ENCODE peak calls at places on chromosome 12, in four cellular contexts. Q is cardiac fibroblast, I is RWPE1, A is choroid plexus epithelial cell. F is an unnamed sample.

GRCh38 chr12:128818065-128819022 is 5.4 kb downstream of the SLC15A4 start:
- DNase-seq in I (peak), A (peak), Q (peak), F (peak)

GRCh38 chr12:71128191-71128590 is 29.6 kb downstream of the TSPAN8 start:
- DNase-seq in A (peak), Q (peak), I (no peak), F (peak)

GRCh38 chr12:77615331-77615730 is 215.4 kb upstream of the NAV3 start:
- DNase-seq in A (peak), Q (peak), I (no peak), F (peak)

GRCh38 chr12:115208098-115208497 is 524.1 kb upstream of the TBX3 start:
- DNase-seq in I (no peak), Q (no peak), A (no peak), F (no peak)

GRCh38 chr12:92139634-92140555 is 5.8 kb downstream of the BTG1 start:
- DNase-seq in I (no peak), Q (peak), A (no peak), F (peak)

GRCh38 chr12:113285679-113286645 is 48.9 kb downstream of the SLC8B1 start:
- DNase-seq in Q (no peak), A (no peak), I (no peak), F (no peak)

GRCh38 chr12:68498736-68499135 is 112.0 kb upstream of the RAP1B start:
- DNase-seq in A (no peak), I (no peak), Q (no peak), F (no peak)

GRCh38 chr12:109900752-109901580 is 892 bp downstream of the TCHP start:
- DNase-seq in A (peak), I (peak), Q (peak), F (no peak)

GRCh38 chr12:43290836-43291235 is 261.2 kb downstream of the ADAMTS20 start:
- DNase-seq in A (no peak), I (no peak), Q (peak), F (no peak)

GRCh38 chr12:21656931-21657335 is 709 bp downstream of the LDHB start:
- DNase-seq in A (peak), Q (peak), I (peak), F (peak)

GRCh38 chr12:88530868-88531267 is 49.4 kb downstream of the KITLG start:
- DNase-seq in A (no peak), Q (no peak), I (no peak), F (peak)

GRCh38 chr12:72267974-72268373 is 4.2 kb upstream of the TRHDE start:
- DNase-seq in Q (no peak), A (peak), I (no peak), F (no peak)

GRCh38 chr12:87760943-87761342 is 268.3 kb downstream of the C12orf50 start:
- DNase-seq in Q (no peak), A (no peak), I (no peak), F (no peak)

GRCh38 chr12:99261256-99261655 is 386.3 kb upstream of the GARIN6 start:
- DNase-seq in I (no peak), A (no peak), Q (no peak), F (no peak)

GRCh38 chr12:92608418-92609091 is 94.2 kb upstream of the PLEKHG7 start:
- DNase-seq in A (peak), I (peak), Q (peak), F (peak)

GRCh38 chr12:76883826-76884225 is 5.0 kb upstream of the CSRP2 start:
- DNase-seq in A (peak), Q (peak), I (no peak), F (no peak)

GRCh38 chr12:32671930-32672785 is 6.9 kb upstream of the DNM1L start:
- DNase-seq in A (peak), I (peak), Q (peak), F (peak)

GRCh38 chr12:3047961-3048360 is 29.2 kb upstream of the TSPAN9 start:
- DNase-seq in I (no peak), Q (no peak), A (no peak), F (no peak)

GRCh38 chr12:120886194-120887018 is 17.8 kb downstream of the SPPL3 start:
- DNase-seq in A (no peak), I (no peak), Q (no peak), F (no peak)

GRCh38 chr12:119050663-119051062 is 69.3 kb downstream of the SRRM4 start:
- DNase-seq in I (no peak), Q (no peak), A (no peak), F (no peak)

GRCh38 chr12:39036060-39036459 is 130.7 kb upstream of the CPNE8 start:
- DNase-seq in Q (no peak), A (no peak), I (no peak), F (no peak)

GRCh38 chr12:54439521-54440255 is 20.6 kb upstream of the ITGA5 start:
- DNase-seq in Q (peak), A (peak), I (peak), F (peak)

GRCh38 chr12:99257672-99258071 is 389.9 kb upstream of the GARIN6 start:
- DNase-seq in Q (no peak), A (no peak), I (no peak), F (no peak)

GRCh38 chr12:8563383-8563782 is 22.7 kb upstream of the CLEC4E start:
- DNase-seq in Q (no peak), A (no peak), I (no peak), F (no peak)

GRCh38 chr12:117151195-117152031 is 38.9 kb downstream of the FBXO21 start:
- DNase-seq in Q (peak), A (peak), I (no peak), F (peak)

GRCh38 chr12:42284876-42285275 is 41.0 kb downstream of the ZCRB1 start:
- DNase-seq in A (peak), I (no peak), Q (peak), F (peak)

GRCh38 chr12:111826316-111826715 is 15.7 kb upstream of the MAPKAPK5 start:
- DNase-seq in A (peak), I (no peak), Q (no peak), F (no peak)

GRCh38 chr12:110778801-110779577 is 36.3 kb upstream of the PPP1CC start:
- DNase-seq in A (no peak), Q (no peak), I (no peak), F (no peak)

GRCh38 chr12:93819048-93819491 is 141.9 kb downstream of the CRADD start:
- DNase-seq in Q (peak), I (no peak), A (peak), F (peak)

GRCh38 chr12:110578522-110579238 is 4.4 kb downstream of the PPTC7 start:
- DNase-seq in A (no peak), Q (no peak), I (peak), F (peak)

DNA sequence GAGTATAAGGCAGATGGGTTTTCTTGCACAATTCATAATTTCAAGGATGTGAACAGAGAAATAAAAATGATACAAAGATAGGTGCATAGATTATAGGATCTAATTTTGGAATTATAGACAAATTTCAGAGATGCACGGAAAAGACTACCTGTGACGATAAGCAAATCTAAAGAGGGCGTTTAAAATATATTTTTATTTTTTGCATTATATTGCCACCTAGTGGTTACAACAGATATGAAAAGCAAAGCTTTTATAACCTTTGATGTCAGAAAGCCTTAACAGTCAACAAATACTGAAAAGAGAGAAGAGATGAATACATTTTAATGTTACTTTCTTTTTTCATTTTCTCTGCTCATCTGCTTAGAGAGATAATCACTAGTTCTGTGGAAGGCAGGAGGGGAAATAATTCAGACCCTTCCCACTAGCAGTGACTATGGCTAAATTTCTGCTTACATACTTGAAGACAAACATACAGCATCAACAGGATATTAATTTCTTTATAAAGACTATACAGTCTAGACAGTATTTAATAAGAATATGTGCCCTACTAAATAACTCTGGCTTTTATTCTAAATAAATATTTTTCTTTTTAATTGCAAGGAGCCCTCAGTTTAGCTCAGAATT is 46.3 kb downstream of the NTS start:
- DNase-seq in I (peak), Q (peak), A (peak), F (peak)
- TF ChIP-seq CTCF in I (peak), Q (peak), A (peak), F (peak)

DNA sequence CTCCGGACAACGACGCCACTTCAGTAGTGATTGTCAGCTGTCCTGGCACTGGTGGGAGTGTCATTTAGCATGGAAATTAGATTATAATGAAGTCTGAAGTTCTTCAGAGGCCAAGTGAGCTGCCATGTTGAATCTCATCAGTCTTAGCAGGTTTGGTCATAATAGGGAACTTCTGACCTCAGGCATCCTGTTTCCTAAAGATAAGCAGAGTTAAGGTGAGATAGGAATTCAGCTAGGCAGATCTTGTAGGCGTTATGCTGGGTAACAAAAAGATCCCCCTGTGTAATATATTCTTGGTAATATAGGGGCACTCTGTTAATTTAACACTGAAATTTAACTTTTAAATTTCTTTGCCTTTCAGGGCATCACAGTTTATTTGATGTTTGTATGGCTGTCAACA is 137.5 kb downstream of the CCDC91 start:
- DNase-seq in A (no peak), Q (no peak), I (no peak), F (no peak)
- TF ChIP-seq CTCF in A (no peak), Q (no peak), I (no peak), F (no peak)

GRCh38 chr12:58540480-58541299 is 379.6 kb downstream of the LRIG3 start:
- DNase-seq in I (peak), Q (peak), A (peak), F (peak)
- TF ChIP-seq CTCF in I (peak), Q (peak), A (peak), F (peak)

GRCh38 chr12:51911307-51911706 is 4.0 kb downstream of the ACVRL1 start:
- DNase-seq in Q (no peak), A (no peak), I (no peak), F (no peak)

GRCh38 chr12:51915003-51915625 is 7.8 kb downstream of the ACVRL1 start:
- DNase-seq in I (no peak), A (no peak), Q (no peak), F (no peak)

GRCh38 chr12:51914034-51914923 is 7.0 kb downstream of the ACVRL1 start:
- DNase-seq in Q (no peak), I (no peak), A (no peak), F (no peak)

GRCh38 chr12:51911788-51912711 is 4.7 kb downstream of the ACVRL1 start:
- DNase-seq in I (no peak), Q (peak), A (no peak), F (no peak)

DNA sequence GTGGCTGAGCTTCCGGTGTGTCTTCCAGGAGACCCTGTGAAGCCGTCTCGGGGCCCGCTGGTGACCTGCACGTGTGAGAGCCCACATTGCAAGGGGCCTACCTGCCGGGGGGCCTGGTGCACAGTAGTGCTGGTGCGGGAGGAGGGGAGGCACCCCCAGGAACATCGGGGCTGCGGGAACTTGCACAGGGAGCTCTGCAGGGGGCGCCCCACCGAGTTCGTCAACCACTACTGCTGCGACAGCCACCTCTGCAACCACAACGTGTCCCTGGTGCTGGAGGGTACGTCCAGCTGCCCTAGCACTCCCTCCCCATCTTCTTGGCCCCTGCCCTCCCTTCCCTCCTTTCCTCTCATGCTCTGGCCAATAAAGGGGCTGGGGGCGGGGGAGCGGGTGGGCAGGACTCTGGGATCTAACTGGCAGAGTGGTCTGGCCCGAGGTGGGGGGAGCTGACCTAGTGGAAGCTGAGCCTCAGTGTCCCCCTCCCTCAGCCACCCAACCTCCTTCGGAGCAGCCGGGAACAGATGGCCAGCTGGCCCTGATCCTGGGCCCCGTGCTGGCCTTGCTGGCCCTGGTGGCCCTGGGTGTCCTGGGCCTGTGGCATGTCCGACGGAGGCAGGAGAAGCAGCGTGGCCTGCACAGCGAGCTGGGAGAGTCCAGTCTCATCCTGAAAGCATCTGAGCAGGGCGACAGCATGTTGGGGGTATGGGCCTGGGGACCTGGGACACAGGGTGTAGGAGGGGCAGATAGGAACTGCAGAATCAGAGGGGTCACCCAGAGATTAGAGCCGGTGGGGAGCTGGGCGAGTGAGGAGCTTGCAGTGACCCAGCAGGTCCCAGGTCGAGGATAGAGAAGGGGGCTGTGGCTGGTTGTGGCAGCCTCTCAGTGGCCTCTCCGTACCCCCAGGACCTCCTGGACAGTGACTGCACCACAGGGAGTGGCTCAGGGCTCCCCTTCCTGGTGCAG is 6.0 kb downstream of the ACVRL1 start:
- DNase-seq in I (no peak), A (no peak), Q (no peak), F (no peak)
- TF ChIP-seq CTCF in I (no peak), A (no peak), Q (no peak), F (no peak)

DNA sequence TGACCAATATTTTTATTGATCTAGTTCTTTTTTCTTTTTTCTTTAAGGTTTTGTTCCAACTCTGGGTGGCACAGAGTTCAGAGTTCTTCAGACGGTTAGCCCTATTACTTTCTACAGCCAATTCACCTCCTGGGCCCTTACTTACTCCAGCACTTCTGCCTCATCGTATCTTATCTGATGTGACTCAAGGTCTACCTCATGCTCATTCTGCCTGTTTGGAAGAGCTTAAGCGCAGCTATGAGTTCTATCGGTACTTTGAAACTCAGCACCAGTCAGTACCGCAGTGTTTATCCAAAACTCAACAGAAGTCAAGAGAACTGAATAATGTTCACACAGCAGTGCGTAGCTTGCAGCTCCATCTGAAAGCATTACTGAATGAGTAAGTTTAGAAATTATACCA is 64.7 kb downstream of the VEZT start:
- DNase-seq in Q (peak), I (no peak), A (peak), F (no peak)
- TF ChIP-seq CTCF in Q (no peak), I (no peak), A (no peak), F (no peak)

DNA sequence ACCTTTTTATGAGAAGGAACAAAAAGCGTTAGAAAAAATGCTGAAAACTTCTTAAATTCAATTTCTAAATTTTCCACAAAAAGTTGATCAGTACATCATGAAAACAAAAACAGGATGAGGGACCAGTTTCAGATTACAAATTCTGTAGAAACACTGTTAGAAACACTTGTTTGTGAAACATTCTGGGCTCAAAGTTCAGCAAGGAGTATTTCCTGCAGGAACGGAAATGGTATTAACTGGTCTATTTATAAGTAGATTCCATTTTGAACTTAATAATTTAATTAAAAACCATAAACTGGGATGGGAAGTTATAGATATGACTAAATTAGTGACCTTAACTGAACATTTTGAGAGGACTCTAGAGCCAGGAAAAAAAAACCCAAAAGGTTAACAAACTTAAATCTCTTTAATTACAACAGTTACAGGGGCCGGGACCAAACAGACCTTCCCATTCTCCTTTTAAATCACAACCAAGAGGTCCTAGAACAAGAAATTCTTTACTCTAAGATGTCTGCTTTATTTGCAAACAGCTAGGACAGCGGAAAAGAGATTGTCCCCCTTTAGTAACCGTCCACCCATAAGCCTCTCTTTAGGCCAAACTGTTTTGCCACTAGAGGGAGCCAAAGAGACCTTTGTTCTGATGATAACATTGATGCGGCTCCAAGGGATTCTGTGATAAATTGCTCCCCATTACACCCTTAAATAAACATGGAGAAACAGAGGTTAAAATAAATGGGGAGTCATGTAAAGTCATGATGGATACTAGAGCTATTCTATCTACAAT is 69.0 kb upstream of the RERGL start:
- DNase-seq in I (no peak), A (peak), Q (peak), F (peak)
- TF ChIP-seq CTCF in I (peak), A (peak), Q (peak), F (peak)

DNA sequence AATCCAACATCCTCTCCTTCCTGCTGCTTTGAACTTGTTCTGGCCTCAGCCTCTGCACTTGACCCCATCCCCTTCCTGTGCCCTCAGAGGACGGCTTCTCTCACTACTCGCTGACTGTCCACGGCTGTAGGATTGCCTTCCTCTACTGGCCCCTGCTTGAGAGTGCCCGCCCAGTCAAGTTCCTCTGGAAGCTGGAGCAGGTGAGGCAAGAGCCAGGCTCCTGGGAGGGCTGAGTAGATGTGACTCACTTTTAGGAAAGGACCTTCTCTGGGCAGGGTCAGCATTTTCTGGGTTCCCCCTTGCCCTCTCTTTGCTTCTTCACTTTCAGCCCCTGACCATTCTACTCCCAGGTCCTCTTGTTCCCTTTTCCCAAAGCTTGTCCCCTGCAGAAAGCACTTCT is 7.7 kb downstream of the CLSTN3 start:
- DNase-seq in Q (no peak), I (no peak), A (peak), F (peak)
- TF ChIP-seq CTCF in Q (no peak), I (no peak), A (no peak), F (no peak)

GRCh38 chr12:56634242-56634836 is 4.2 kb upstream of the BAZ2A start:
- DNase-seq in Q (peak), I (peak), A (peak), F (peak)

GRCh38 chr12:56635539-56636117 is 5.5 kb upstream of the BAZ2A start:
- DNase-seq in A (peak), I (peak), Q (peak), F (peak)

GRCh38 chr12:56633465-56634241 is 3.5 kb upstream of the BAZ2A start:
- DNase-seq in Q (no peak), A (no peak), I (no peak), F (peak)

GRCh38 chr12:56636118-56636674 is 6.1 kb upstream of the BAZ2A start:
- DNase-seq in I (peak), A (peak), Q (peak), F (peak)

GRCh38 chr12:56634837-56635538 is 4.9 kb upstream of the BAZ2A start:
- DNase-seq in I (peak), Q (peak), A (peak), F (peak)
- TF ChIP-seq CTCF in I (peak), Q (peak), A (peak), F (peak)